ENCODE peak calls at places on chromosomes 4 and X, in nine cellular contexts. One of them, this sample, is unnamed.

GRCh38 chr4:75002381-75002780 is 69.5 kb downstream of the PARM1 start:
- DNase-seq in 8988T: no peak
- DNase-seq in astrocyte of the spinal cord: no peak
- DNase-seq in COR-L47: no peak
- DNase-seq in activated T-helper 1 cell treated with anti-CD3 and anti-CD28 coated beads, Interleukin-2, amount 50 U/mL, for 16 hours: no peak
- DNase-seq in tibial artery: no peak
- DNase-seq in brain microvascular endothelial cell: no peak
- DNase-seq in stimulated activated CD8-positive, alpha-beta memory T cell treated with anti-CD3 and anti-CD28 coated beads, Interleukin-7, amount 100 ng/mL, for 4 hours: no peak
- DNase-seq in lung: no peak
- DNase-seq in this sample: no peak

GRCh38 chr4:88531549-88531948 is 8.0 kb upstream of the PYURF start:
- DNase-seq in 8988T: no peak
- DNase-seq in lung: no peak
- DNase-seq in brain microvascular endothelial cell: no peak
- DNase-seq in stimulated activated CD8-positive, alpha-beta memory T cell treated with anti-CD3 and anti-CD28 coated beads, Interleukin-7, amount 100 ng/mL, for 4 hours: no peak
- DNase-seq in tibial artery: no peak
- DNase-seq in activated T-helper 1 cell treated with anti-CD3 and anti-CD28 coated beads, Interleukin-2, amount 50 U/mL, for 16 hours: no peak
- DNase-seq in astrocyte of the spinal cord: peak
- DNase-seq in COR-L47: no peak
- DNase-seq in this sample: no peak

GRCh38 chrX:40573763-40574162 is 7.0 kb upstream of the ATP6AP2 start:
- DNase-seq in stimulated activated CD8-positive, alpha-beta memory T cell treated with anti-CD3 and anti-CD28 coated beads, Interleukin-7, amount 100 ng/mL, for 4 hours: no peak
- DNase-seq in tibial artery: no peak
- DNase-seq in astrocyte of the spinal cord: no peak
- DNase-seq in brain microvascular endothelial cell: peak
- DNase-seq in activated T-helper 1 cell treated with anti-CD3 and anti-CD28 coated beads, Interleukin-2, amount 50 U/mL, for 16 hours: no peak
- DNase-seq in COR-L47: no peak
- DNase-seq in 8988T: no peak
- DNase-seq in lung: no peak
- DNase-seq in this sample: peak

GRCh38 chrX:136768469-136769084 is 12.2 kb downstream of the ARHGEF6 start:
- DNase-seq in brain microvascular endothelial cell: peak
- DNase-seq in tibial artery: peak
- DNase-seq in astrocyte of the spinal cord: peak
- DNase-seq in stimulated activated CD8-positive, alpha-beta memory T cell treated with anti-CD3 and anti-CD28 coated beads, Interleukin-7, amount 100 ng/mL, for 4 hours: no peak
- DNase-seq in lung: peak
- DNase-seq in COR-L47: peak
- DNase-seq in activated T-helper 1 cell treated with anti-CD3 and anti-CD28 coated beads, Interleukin-2, amount 50 U/mL, for 16 hours: no peak
- DNase-seq in 8988T: no peak
- DNase-seq in this sample: peak

GRCh38 chr4:56575820-56576429 is 70.3 kb downstream of the ARL9 start:
- DNase-seq in activated T-helper 1 cell treated with anti-CD3 and anti-CD28 coated beads, Interleukin-2, amount 50 U/mL, for 16 hours: no peak
- DNase-seq in lung: no peak
- DNase-seq in brain microvascular endothelial cell: no peak
- DNase-seq in COR-L47: no peak
- DNase-seq in tibial artery: no peak
- DNase-seq in stimulated activated CD8-positive, alpha-beta memory T cell treated with anti-CD3 and anti-CD28 coated beads, Interleukin-7, amount 100 ng/mL, for 4 hours: no peak
- DNase-seq in astrocyte of the spinal cord: peak
- DNase-seq in 8988T: peak
- DNase-seq in this sample: no peak

GRCh38 chr4:26145212-26145611 is 175.6 kb upstream of the RBPJ start:
- DNase-seq in 8988T: no peak
- DNase-seq in brain microvascular endothelial cell: no peak
- DNase-seq in COR-L47: peak
- DNase-seq in tibial artery: no peak
- DNase-seq in activated T-helper 1 cell treated with anti-CD3 and anti-CD28 coated beads, Interleukin-2, amount 50 U/mL, for 16 hours: no peak
- DNase-seq in astrocyte of the spinal cord: no peak
- DNase-seq in lung: no peak
- DNase-seq in stimulated activated CD8-positive, alpha-beta memory T cell treated with anti-CD3 and anti-CD28 coated beads, Interleukin-7, amount 100 ng/mL, for 4 hours: no peak
- DNase-seq in this sample: no peak

GRCh38 chrX:39196192-39197102 is 395.2 kb downstream of the MID1IP1 start:
- DNase-seq in tibial artery: no peak
- DNase-seq in COR-L47: no peak
- DNase-seq in activated T-helper 1 cell treated with anti-CD3 and anti-CD28 coated beads, Interleukin-2, amount 50 U/mL, for 16 hours: peak
- DNase-seq in stimulated activated CD8-positive, alpha-beta memory T cell treated with anti-CD3 and anti-CD28 coated beads, Interleukin-7, amount 100 ng/mL, for 4 hours: peak
- DNase-seq in lung: no peak
- DNase-seq in brain microvascular endothelial cell: peak
- DNase-seq in astrocyte of the spinal cord: peak
- DNase-seq in 8988T: no peak
- DNase-seq in this sample: peak

GRCh38 chrX:111869639-111870034 is 6.3 kb upstream of the TRPC5OS start:
- DNase-seq in brain microvascular endothelial cell: peak
- DNase-seq in 8988T: no peak
- DNase-seq in COR-L47: no peak
- DNase-seq in stimulated activated CD8-positive, alpha-beta memory T cell treated with anti-CD3 and anti-CD28 coated beads, Interleukin-7, amount 100 ng/mL, for 4 hours: no peak
- DNase-seq in tibial artery: no peak
- DNase-seq in lung: peak
- DNase-seq in activated T-helper 1 cell treated with anti-CD3 and anti-CD28 coated beads, Interleukin-2, amount 50 U/mL, for 16 hours: no peak
- DNase-seq in astrocyte of the spinal cord: peak
- DNase-seq in this sample: peak

GRCh38 chrX:143058096-143058495 is 32.4 kb downstream of the SPANXN4 start:
- DNase-seq in lung: no peak
- DNase-seq in stimulated activated CD8-positive, alpha-beta memory T cell treated with anti-CD3 and anti-CD28 coated beads, Interleukin-7, amount 100 ng/mL, for 4 hours: no peak
- DNase-seq in tibial artery: no peak
- DNase-seq in brain microvascular endothelial cell: no peak
- DNase-seq in COR-L47: peak
- DNase-seq in astrocyte of the spinal cord: no peak
- DNase-seq in activated T-helper 1 cell treated with anti-CD3 and anti-CD28 coated beads, Interleukin-2, amount 50 U/mL, for 16 hours: no peak
- DNase-seq in 8988T: no peak
- DNase-seq in this sample: no peak

This sample was measured in trophoblast cell.